ENCODE peak calls at places on chromosome 16, in eight cellular contexts. L is A549, I is HCT116, H is SK-N-SH, F is K562, C is HepG2, Q is H1, K is GM12878. Y is an unnamed sample.

GRCh38 chr16:56190903-56191806 is at the start of gene GNAO1:
- DNase-seq in H (peak), Q (no peak), C (no peak), L (peak), K (no peak), F (peak), I (no peak), Y (peak)

GRCh38 chr16:12016166-12016947 is 39.8 kb downstream of the SNX29 start:
- DNase-seq in F (no peak), K (no peak), L (no peak), H (no peak), I (no peak), Q (no peak), C (no peak), Y (peak)

GRCh38 chr16:70738083-70738977 is 52.5 kb upstream of the MTSS2 start:
- DNase-seq in L (peak), H (peak), I (no peak), F (peak), Q (peak), C (peak), K (no peak), Y (peak)

GRCh38 chr16:965487-965886 is 5.3 kb downstream of the LMF1 start:
- DNase-seq in F (no peak), C (no peak), H (no peak), I (no peak), K (no peak), L (no peak), Q (no peak), Y (no peak)

GRCh38 chr16:89695875-89696597 is 5.5 kb downstream of the SPATA2L start:
- DNase-seq in L (no peak), K (no peak), F (no peak), I (no peak), H (peak), Q (no peak), C (no peak), Y (no peak)

GRCh38 chr16:78134944-78135619 is 35.6 kb downstream of the WWOX start:
- DNase-seq in F (no peak), C (peak), I (no peak), K (no peak), H (no peak), Q (no peak), L (no peak), Y (no peak)

GRCh38 chr16:31276600-31276999 is 16.8 kb downstream of the ITGAM start:
- DNase-seq in I (no peak), C (no peak), L (no peak), H (no peak), K (no peak), Q (no peak), F (no peak), Y (no peak)

GRCh38 chr16:22763655-22764054 is 50.3 kb upstream of the HS3ST2 start:
- DNase-seq in I (no peak), C (no peak), Q (no peak), K (no peak), L (no peak), F (no peak), H (peak), Y (no peak)

GRCh38 chr16:67659675-67660563 is at the start of gene ACD:
- DNase-seq in K (peak), I (peak), H (peak), F (peak), L (peak), Q (no peak), C (peak), Y (peak)

GRCh38 chr16:19329932-19330331 is 44.4 kb downstream of the CLEC19A start:
- DNase-seq in F (no peak), K (no peak), H (no peak), Q (no peak), L (no peak), C (no peak), I (peak), Y (no peak)

GRCh38 chr16:47034455-47034854 is 61.0 kb upstream of the DNAJA2 start:
- DNase-seq in Q (no peak), F (no peak), I (no peak), K (no peak), L (no peak), C (no peak), H (no peak), Y (no peak)

GRCh38 chr16:70772493-70772892 is 28.5 kb downstream of the VAC14 start:
- DNase-seq in C (no peak), Q (no peak), K (no peak), I (no peak), H (no peak), L (no peak), F (no peak), Y (peak)

GRCh38 chr16:2776500-2777139 is 460 bp downstream of the ELOB start:
- DNase-seq in I (no peak), L (no peak), F (no peak), H (no peak), C (no peak), Q (no peak), K (no peak), Y (no peak)

GRCh38 chr16:30669026-30670000 is 11.1 kb downstream of the FBRS start:
- DNase-seq in Q (no peak), C (no peak), I (no peak), K (no peak), L (no peak), F (no peak), H (no peak), Y (no peak)

GRCh38 chr16:15861996-15862395 is 5.2 kb upstream of the MYH11 start:
- DNase-seq in F (no peak), K (no peak), H (no peak), I (no peak), C (no peak), Q (no peak), L (no peak), Y (no peak)

GRCh38 chr16:89700649-89701424 is 668 bp downstream of the SPATA2L start:
- DNase-seq in L (peak), H (peak), Q (no peak), F (peak), K (no peak), C (peak), I (no peak), Y (peak)

GRCh38 chr16:47059991-47060390 is 83.8 kb downstream of the NETO2 start:
- DNase-seq in I (no peak), K (no peak), L (no peak), Q (no peak), F (no peak), H (no peak), C (no peak), Y (no peak)

GRCh38 chr16:23373436-23374219 is 71.5 kb downstream of the SCNN1B start:
- DNase-seq in F (no peak), C (no peak), Q (no peak), H (no peak), L (no peak), I (no peak), K (no peak), Y (no peak)

GRCh38 chr16:69123894-69124293 is 8.5 kb downstream of the CHTF8 start:
- DNase-seq in F (peak), H (peak), Q (no peak), I (no peak), C (peak), L (peak), K (no peak), Y (peak)

GRCh38 chr16:8733849-8734540 is 59.6 kb downstream of the ABAT start:
- DNase-seq in C (no peak), I (no peak), H (no peak), L (no peak), K (no peak), Q (no peak), F (no peak), Y (no peak)

GRCh38 chr16:14496047-14496770 is 133.9 kb downstream of the PARN start:
- DNase-seq in F (no peak), K (no peak), C (no peak), H (no peak), L (no peak), I (no peak), Q (no peak), Y (no peak)

GRCh38 chr16:27852116-27852515 is 211.4 kb downstream of the GSG1L start:
- DNase-seq in H (no peak), K (no peak), C (no peak), L (no peak), Q (no peak), F (no peak), I (no peak), Y (no peak)

GRCh38 chr16:20695024-20695423 is 2.5 kb downstream of the ACSM1 start:
- DNase-seq in F (no peak), C (no peak), I (no peak), K (no peak), H (no peak), L (no peak), Q (no peak), Y (no peak)

GRCh38 chr16:53219795-53220194 is 165.0 kb downstream of the CHD9 start:
- DNase-seq in C (no peak), F (no peak), Q (no peak), K (no peak), H (no peak), L (no peak), I (no peak), Y (peak)

GRCh38 chr16:78385406-78385805 is 286.0 kb downstream of the WWOX start:
- DNase-seq in F (no peak), H (no peak), I (no peak), Q (no peak), K (no peak), L (no peak), C (no peak), Y (no peak)

GRCh38 chr16:56317998-56318912 is 107.1 kb downstream of the AMFR start:
- DNase-seq in K (peak), I (peak), C (peak), H (peak), F (peak), L (peak), Q (peak), Y (peak)

GRCh38 chr16:20897253-20897896 is 2.8 kb downstream of the DCUN1D3 start:
- DNase-seq in F (no peak), H (no peak), K (no peak), I (no peak), Q (no peak), C (peak), L (no peak), Y (peak)

GRCh38 chr16:28096974-28097373 is 33.5 kb upstream of the GSG1L start:
- DNase-seq in K (no peak), F (no peak), H (no peak), I (no peak), Q (no peak), L (no peak), C (no peak), Y (no peak)

GRCh38 chr16:21159281-21159951 is 942 bp downstream of the LDAF1 start:
- DNase-seq in F (peak), Q (no peak), K (no peak), C (no peak), I (no peak), H (peak), L (no peak), Y (no peak)

GRCh38 chr16:53968454-53968853 is 264.5 kb downstream of the FTO start:
- DNase-seq in H (no peak), I (no peak), F (no peak), L (no peak), K (no peak), C (no peak), Q (no peak), Y (no peak)

GRCh38 chr16:3259097-3259496 is 2.7 kb upstream of the MEFV start:
- DNase-seq in C (peak), K (no peak), F (no peak), Q (no peak), I (no peak), L (no peak), H (no peak), Y (no peak)

GRCh38 chr16:11386054-11386680 is 40.9 kb downstream of the RMI2 start:
- DNase-seq in H (no peak), K (no peak), C (no peak), Q (no peak), I (no peak), F (no peak), L (no peak), Y (no peak)

GRCh38 chr16:10333321-10334032 is 52.4 kb upstream of the ATF7IP2 start:
- DNase-seq in K (no peak), Q (no peak), H (no peak), C (no peak), I (no peak), L (no peak), F (no peak), Y (no peak)

GRCh38 chr16:51651061-51651466 is 500.0 kb upstream of the SALL1 start:
- DNase-seq in Q (no peak), F (no peak), C (no peak), H (peak), L (no peak), I (no peak), K (no peak), Y (no peak)

GRCh38 chr16:554640-555413 is 5.4 kb upstream of the PRR35 start:
- DNase-seq in L (no peak), H (no peak), K (no peak), F (no peak), I (no peak), Q (no peak), C (no peak), Y (peak)

GRCh38 chr16:30395155-30395991 is at the start of gene ZNF48:
- DNase-seq in K (no peak), F (peak), Q (no peak), L (peak), H (peak), I (peak), C (peak), Y (peak)

DNA sequence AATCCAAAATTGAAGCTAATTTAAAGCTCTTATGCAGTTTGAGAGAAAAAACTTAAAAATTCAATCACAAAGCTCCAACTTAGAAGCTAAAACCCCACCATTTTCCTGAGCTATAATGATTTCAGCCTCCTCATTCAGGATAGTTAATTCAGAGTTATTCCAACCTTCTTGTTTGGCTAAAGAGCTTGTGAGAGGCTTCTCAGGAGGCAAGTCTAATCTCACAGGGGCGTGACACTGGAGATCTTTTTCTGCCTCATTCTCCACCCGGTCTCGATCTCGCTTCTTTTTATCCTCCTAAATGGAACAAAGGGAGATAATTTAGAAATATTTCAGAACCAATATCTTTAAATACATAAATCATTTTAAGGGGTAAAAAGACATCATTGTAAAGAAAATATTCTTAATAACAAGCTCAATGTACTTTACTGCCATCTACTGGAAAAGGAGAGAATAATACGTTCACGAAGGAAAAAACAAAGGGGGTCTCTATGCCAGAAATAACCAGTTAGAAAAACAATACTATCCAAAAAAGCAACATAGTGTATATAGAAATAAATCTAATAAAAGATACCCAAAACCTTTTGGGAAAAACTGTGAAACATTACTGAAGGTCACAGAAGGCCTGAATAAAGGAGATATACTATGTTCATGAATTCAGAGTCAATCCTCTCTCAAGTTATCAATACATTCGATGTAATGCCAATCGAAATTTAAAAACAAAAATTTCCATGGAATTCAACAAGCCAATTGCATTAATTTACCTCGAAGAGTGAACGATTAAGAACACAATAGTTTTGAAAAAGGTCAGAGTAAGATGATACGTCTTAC is 13.9 kb downstream of the BRD7 start:
- DNase-seq in K (no peak), C (no peak), L (no peak), F (peak), I (no peak), Q (no peak), H (peak), Y (no peak)
- TF ChIP-seq RAD21 in K (no peak), C (no peak), L (peak), F (peak), I (peak), Q (no peak), H (peak), Y (peak)

GRCh38 chr16:65710107-65710506 is 588.2 kb upstream of the CDH11 start:
- DNase-seq in C (no peak), I (no peak), L (no peak), H (no peak), K (no peak), F (no peak), Q (no peak), Y (no peak)

GRCh38 chr16:65702707-65703402 is 581.0 kb upstream of the CDH11 start:
- DNase-seq in L (no peak), F (no peak), I (no peak), H (peak), Q (no peak), K (no peak), C (no peak), Y (no peak)

GRCh38 chr16:65700599-65700998 is 578.7 kb upstream of the CDH11 start:
- DNase-seq in C (no peak), I (no peak), F (no peak), K (no peak), Q (no peak), H (no peak), L (no peak), Y (no peak)

GRCh38 chr16:65698943-65699342 is 577.1 kb upstream of the CDH11 start:
- DNase-seq in K (no peak), H (no peak), L (no peak), F (no peak), I (no peak), C (no peak), Q (no peak), Y (no peak)

GRCh38 chr16:65704866-65705265 is 583.0 kb upstream of the CDH11 start:
- DNase-seq in F (peak), K (no peak), Q (no peak), H (no peak), I (no peak), C (no peak), L (no peak), Y (no peak)
- TF ChIP-seq RAD21 in F (no peak), K (peak), Q (peak), H (peak), I (peak), C (no peak), L (peak), Y (peak)

GRCh38 chr16:84995666-84996065 is 15.7 kb downstream of the ZDHHC7 start:
- DNase-seq in K (no peak), H (no peak), Q (no peak), C (no peak), L (no peak), I (no peak), F (no peak), Y (no peak)
- TF ChIP-seq RAD21 in K (no peak), H (no peak), Q (no peak), C (no peak), L (no peak), I (no peak), F (no peak), Y (no peak)

GRCh38 chr16:64094992-64095579 is 1026.8 kb downstream of the CDH11 start:
- DNase-seq in K (no peak), F (no peak), I (no peak), L (no peak), H (no peak), Q (no peak), C (no peak), Y (peak)
- TF ChIP-seq RAD21 in K (no peak), F (no peak), I (no peak), L (no peak), H (no peak), Q (no peak), C (no peak), Y (no peak)

DNA sequence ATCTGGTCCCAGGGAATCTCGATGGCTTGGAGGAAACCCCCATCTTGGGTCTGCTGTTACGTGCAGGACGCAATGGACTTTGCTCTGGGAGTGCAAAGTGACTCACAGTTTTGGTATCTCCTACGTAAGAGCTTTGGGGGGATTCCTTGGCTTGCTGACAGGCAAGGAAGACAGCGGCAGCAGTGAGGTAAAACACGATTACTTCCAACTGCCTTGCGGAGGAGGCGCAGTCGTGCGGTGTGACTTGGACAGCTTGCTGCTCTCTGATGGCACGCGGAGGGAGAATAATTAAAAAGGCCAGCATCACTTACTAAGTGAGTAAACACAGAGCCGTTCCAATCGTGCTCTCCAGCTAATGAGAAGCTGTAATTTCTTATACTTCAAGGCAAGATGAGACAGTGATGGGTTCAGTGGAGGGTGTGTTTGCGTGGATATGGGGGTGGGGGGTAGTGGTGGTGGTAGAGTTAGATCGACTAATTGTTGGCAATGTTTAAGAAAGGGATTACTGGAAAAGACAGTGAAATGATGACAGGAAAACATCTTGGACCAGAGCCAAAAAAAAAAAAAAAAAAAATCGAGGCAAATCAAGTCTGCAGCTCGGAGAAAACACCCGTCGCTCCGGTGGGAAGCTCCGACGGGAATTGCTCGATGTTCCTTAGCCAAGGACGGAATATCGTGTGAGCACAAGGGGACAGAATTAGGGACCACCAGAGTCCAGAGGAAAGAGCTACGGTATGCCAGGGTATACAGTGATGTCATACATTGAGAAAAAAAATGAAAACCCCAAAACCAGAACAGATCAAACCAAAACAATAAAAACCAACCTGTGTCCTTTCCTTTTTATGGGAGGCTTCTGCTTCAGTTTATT is 184.9 kb upstream of the ZFHX3 start:
- DNase-seq in I (peak), C (peak), L (peak), F (no peak), K (no peak), H (peak), Q (peak), Y (peak)
- TF ChIP-seq RAD21 in I (no peak), C (no peak), L (no peak), F (no peak), K (no peak), H (no peak), Q (no peak), Y (peak)

DNA sequence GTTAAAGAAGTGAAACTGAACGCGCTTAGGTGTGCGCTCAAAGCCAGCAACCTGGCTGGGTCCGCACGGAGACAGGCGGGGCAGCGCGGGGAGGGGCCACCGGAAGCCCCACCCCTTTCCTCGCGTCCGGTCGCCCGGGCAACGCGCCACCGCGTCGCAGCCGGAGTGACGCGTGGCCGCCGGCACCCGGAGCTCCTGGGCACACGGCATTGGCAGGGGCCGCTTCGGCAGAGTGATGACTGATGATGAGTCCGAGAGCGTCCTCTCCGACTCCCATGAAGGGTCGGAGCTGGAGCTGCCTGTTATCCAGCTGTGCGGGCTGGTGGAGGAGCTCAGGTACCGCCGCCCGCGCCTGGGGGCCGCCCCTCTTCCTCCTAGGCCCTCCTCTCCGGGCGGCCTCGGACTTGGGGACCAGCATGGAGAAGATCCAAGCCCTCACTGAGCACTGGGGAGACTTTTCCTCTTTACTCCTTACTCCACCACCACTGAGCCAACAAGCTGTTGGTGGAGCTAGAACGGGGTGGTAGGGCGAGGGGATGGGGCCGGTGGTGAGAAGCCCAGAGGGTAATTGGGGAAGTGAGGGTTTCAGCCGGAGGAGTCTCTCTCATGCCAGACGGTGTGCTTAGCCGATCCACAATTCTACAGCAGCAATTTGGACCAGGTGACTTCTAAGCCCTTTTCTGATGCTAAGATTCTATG is 44.9 kb downstream of the PRSS54 start:
- DNase-seq in L (peak), C (peak), H (peak), F (peak), Q (peak), I (peak), K (peak), Y (peak)
- TF ChIP-seq RAD21 in L (no peak), C (no peak), H (no peak), F (no peak), Q (peak), I (no peak), K (no peak), Y (no peak)